ENCODE peak calls at places on chromosome 21, in nine cellular contexts. One of them, this sample, is unnamed.

GRCh38 chr21:37915516-37915915 is 741 bp downstream of the KCNJ6 start:
- DNase-seq in endothelial cell: peak
- DNase-seq in BE2C: no peak
- DNase-seq in RWPE1: no peak
- DNase-seq in endodermal cell: no peak
- DNase-seq in neural crest cell: no peak
- DNase-seq in AG09319: no peak
- DNase-seq in cardiac fibroblast: no peak
- DNase-seq in WERI-Rb-1: peak
- DNase-seq in this sample: no peak

GRCh38 chr21:41210405-41211040 is 42.6 kb downstream of the BACE2 start:
- DNase-seq in endothelial cell: no peak
- DNase-seq in BE2C: no peak
- DNase-seq in RWPE1: no peak
- DNase-seq in endodermal cell: no peak
- DNase-seq in neural crest cell: no peak
- DNase-seq in AG09319: no peak
- DNase-seq in cardiac fibroblast: peak
- DNase-seq in WERI-Rb-1: peak
- DNase-seq in this sample: no peak

GRCh38 chr21:37380349-37381323 is 14.1 kb downstream of the DYRK1A start:
- DNase-seq in endothelial cell: no peak
- DNase-seq in BE2C: peak
- DNase-seq in RWPE1: no peak
- DNase-seq in endodermal cell: no peak
- DNase-seq in neural crest cell: no peak
- DNase-seq in AG09319: no peak
- DNase-seq in cardiac fibroblast: no peak
- DNase-seq in WERI-Rb-1: peak
- DNase-seq in this sample: no peak

GRCh38 chr21:22363504-22363903 is 1365.3 kb downstream of the NCAM2 start:
- DNase-seq in endothelial cell: no peak
- DNase-seq in BE2C: no peak
- DNase-seq in RWPE1: no peak
- DNase-seq in endodermal cell: no peak
- DNase-seq in neural crest cell: no peak
- DNase-seq in AG09319: no peak
- DNase-seq in cardiac fibroblast: no peak
- DNase-seq in WERI-Rb-1: no peak
- DNase-seq in this sample: no peak

GRCh38 chr21:16241500-16241963 is 511.8 kb downstream of the USP25 start:
- DNase-seq in endothelial cell: peak
- DNase-seq in BE2C: no peak
- DNase-seq in RWPE1: no peak
- DNase-seq in endodermal cell: peak
- DNase-seq in neural crest cell: no peak
- DNase-seq in AG09319: no peak
- DNase-seq in cardiac fibroblast: peak
- DNase-seq in WERI-Rb-1: no peak
- DNase-seq in this sample: no peak

GRCh38 chr21:41593051-41593783 is 85.3 kb upstream of the TMPRSS2 start:
- DNase-seq in endothelial cell: no peak
- DNase-seq in BE2C: no peak
- DNase-seq in RWPE1: no peak
- DNase-seq in endodermal cell: no peak
- DNase-seq in neural crest cell: no peak
- DNase-seq in AG09319: no peak
- DNase-seq in cardiac fibroblast: no peak
- DNase-seq in WERI-Rb-1: no peak
- DNase-seq in this sample: no peak

GRCh38 chr21:35563885-35564451 is 496.4 kb downstream of the SETD4 start:
- DNase-seq in endothelial cell: no peak
- DNase-seq in BE2C: no peak
- DNase-seq in RWPE1: no peak
- DNase-seq in endodermal cell: peak
- DNase-seq in neural crest cell: no peak
- DNase-seq in AG09319: peak
- DNase-seq in cardiac fibroblast: peak
- DNase-seq in WERI-Rb-1: no peak
- DNase-seq in this sample: no peak

GRCh38 chr21:21463456-21463855 is 465.2 kb downstream of the NCAM2 start:
- DNase-seq in endothelial cell: peak
- DNase-seq in BE2C: no peak
- DNase-seq in RWPE1: no peak
- DNase-seq in endodermal cell: no peak
- DNase-seq in neural crest cell: no peak
- DNase-seq in AG09319: no peak
- DNase-seq in cardiac fibroblast: peak
- DNase-seq in WERI-Rb-1: no peak
- DNase-seq in this sample: no peak

GRCh38 chr21:36491191-36491916 is 11.4 kb upstream of the CLDN14 start:
- DNase-seq in endothelial cell: no peak
- DNase-seq in BE2C: no peak
- DNase-seq in RWPE1: no peak
- DNase-seq in endodermal cell: no peak
- DNase-seq in neural crest cell: no peak
- DNase-seq in AG09319: peak
- DNase-seq in cardiac fibroblast: no peak
- DNase-seq in WERI-Rb-1: no peak
- DNase-seq in this sample: no peak

GRCh38 chr21:20167059-20167458 is 831.1 kb upstream of the NCAM2 start:
- DNase-seq in endothelial cell: no peak
- DNase-seq in BE2C: no peak
- DNase-seq in RWPE1: no peak
- DNase-seq in endodermal cell: no peak
- DNase-seq in neural crest cell: no peak
- DNase-seq in AG09319: no peak
- DNase-seq in cardiac fibroblast: no peak
- DNase-seq in WERI-Rb-1: no peak
- DNase-seq in this sample: no peak

GRCh38 chr21:17679002-17679600 is 66.4 kb upstream of the BTG3 start:
- DNase-seq in endothelial cell: no peak
- DNase-seq in BE2C: peak
- DNase-seq in RWPE1: peak
- DNase-seq in endodermal cell: no peak
- DNase-seq in neural crest cell: no peak
- DNase-seq in AG09319: peak
- DNase-seq in cardiac fibroblast: peak
- DNase-seq in WERI-Rb-1: no peak
- DNase-seq in this sample: no peak

GRCh38 chr21:41926068-41926806 is 27.6 kb downstream of the C2CD2 start:
- DNase-seq in endothelial cell: no peak
- DNase-seq in BE2C: no peak
- DNase-seq in RWPE1: peak
- DNase-seq in endodermal cell: peak
- DNase-seq in neural crest cell: no peak
- DNase-seq in AG09319: no peak
- DNase-seq in cardiac fibroblast: peak
- DNase-seq in WERI-Rb-1: no peak
- DNase-seq in this sample: no peak

GRCh38 chr21:33884361-33885157 is 31.0 kb downstream of the ATP5PO start:
- DNase-seq in endothelial cell: no peak
- DNase-seq in BE2C: no peak
- DNase-seq in RWPE1: no peak
- DNase-seq in endodermal cell: no peak
- DNase-seq in neural crest cell: no peak
- DNase-seq in AG09319: peak
- DNase-seq in cardiac fibroblast: peak
- DNase-seq in WERI-Rb-1: no peak
- DNase-seq in this sample: no peak

GRCh38 chr21:33760641-33761103 is 118.4 kb downstream of the ITSN1 start:
- DNase-seq in endothelial cell: no peak
- DNase-seq in BE2C: no peak
- DNase-seq in RWPE1: no peak
- DNase-seq in endodermal cell: no peak
- DNase-seq in neural crest cell: no peak
- DNase-seq in AG09319: peak
- DNase-seq in cardiac fibroblast: peak
- DNase-seq in WERI-Rb-1: no peak
- DNase-seq in this sample: no peak

GRCh38 chr21:37916795-37917142 is 512 bp upstream of the KCNJ6 start:
- DNase-seq in endothelial cell: peak
- DNase-seq in BE2C: peak
- DNase-seq in RWPE1: no peak
- DNase-seq in endodermal cell: peak
- DNase-seq in neural crest cell: peak
- DNase-seq in AG09319: no peak
- DNase-seq in cardiac fibroblast: no peak
- DNase-seq in WERI-Rb-1: peak
- DNase-seq in this sample: no peak

GRCh38 chr21:32900814-32901213 is 124.9 kb upstream of the OLIG2 start:
- DNase-seq in endothelial cell: no peak
- DNase-seq in BE2C: no peak
- DNase-seq in RWPE1: no peak
- DNase-seq in endodermal cell: no peak
- DNase-seq in neural crest cell: no peak
- DNase-seq in AG09319: no peak
- DNase-seq in cardiac fibroblast: no peak
- DNase-seq in WERI-Rb-1: no peak
- DNase-seq in this sample: no peak

GRCh38 chr21:44461438-44462089 is 6.3 kb downstream of the LRRC3 start:
- DNase-seq in endothelial cell: peak
- DNase-seq in BE2C: no peak
- DNase-seq in RWPE1: no peak
- DNase-seq in endodermal cell: no peak
- DNase-seq in neural crest cell: no peak
- DNase-seq in AG09319: no peak
- DNase-seq in cardiac fibroblast: no peak
- DNase-seq in WERI-Rb-1: peak
- DNase-seq in this sample: no peak
- TF ChIP-seq CTCF in endothelial cell: peak
- TF ChIP-seq CTCF in BE2C: no peak
- TF ChIP-seq CTCF in RWPE1: no peak
- TF ChIP-seq CTCF in endodermal cell: peak
- TF ChIP-seq CTCF in neural crest cell: peak
- TF ChIP-seq CTCF in AG09319: no peak
- TF ChIP-seq CTCF in cardiac fibroblast: no peak
- TF ChIP-seq CTCF in WERI-Rb-1: peak
- TF ChIP-seq CTCF in this sample: no peak

GRCh38 chr21:29305561-29305960 is 6.8 kb downstream of the BACH1 start:
- DNase-seq in endothelial cell: no peak
- DNase-seq in BE2C: no peak
- DNase-seq in RWPE1: no peak
- DNase-seq in endodermal cell: no peak
- DNase-seq in neural crest cell: no peak
- DNase-seq in AG09319: no peak
- DNase-seq in cardiac fibroblast: no peak
- DNase-seq in WERI-Rb-1: no peak
- DNase-seq in this sample: no peak
- TF ChIP-seq CTCF in endothelial cell: no peak
- TF ChIP-seq CTCF in BE2C: no peak
- TF ChIP-seq CTCF in RWPE1: no peak
- TF ChIP-seq CTCF in endodermal cell: no peak
- TF ChIP-seq CTCF in neural crest cell: no peak
- TF ChIP-seq CTCF in AG09319: no peak
- TF ChIP-seq CTCF in cardiac fibroblast: no peak
- TF ChIP-seq CTCF in WERI-Rb-1: no peak
- TF ChIP-seq CTCF in this sample: no peak

GRCh38 chr21:43816611-43817071 is 27.3 kb downstream of the RRP1 start:
- DNase-seq in endothelial cell: no peak
- DNase-seq in BE2C: no peak
- DNase-seq in RWPE1: no peak
- DNase-seq in endodermal cell: peak
- DNase-seq in neural crest cell: no peak
- DNase-seq in AG09319: no peak
- DNase-seq in cardiac fibroblast: no peak
- DNase-seq in WERI-Rb-1: no peak
- DNase-seq in this sample: no peak
- TF ChIP-seq CTCF in endothelial cell: no peak
- TF ChIP-seq CTCF in BE2C: peak
- TF ChIP-seq CTCF in RWPE1: no peak
- TF ChIP-seq CTCF in endodermal cell: peak
- TF ChIP-seq CTCF in neural crest cell: no peak
- TF ChIP-seq CTCF in AG09319: no peak
- TF ChIP-seq CTCF in cardiac fibroblast: no peak
- TF ChIP-seq CTCF in WERI-Rb-1: peak
- TF ChIP-seq CTCF in this sample: peak

DNA sequence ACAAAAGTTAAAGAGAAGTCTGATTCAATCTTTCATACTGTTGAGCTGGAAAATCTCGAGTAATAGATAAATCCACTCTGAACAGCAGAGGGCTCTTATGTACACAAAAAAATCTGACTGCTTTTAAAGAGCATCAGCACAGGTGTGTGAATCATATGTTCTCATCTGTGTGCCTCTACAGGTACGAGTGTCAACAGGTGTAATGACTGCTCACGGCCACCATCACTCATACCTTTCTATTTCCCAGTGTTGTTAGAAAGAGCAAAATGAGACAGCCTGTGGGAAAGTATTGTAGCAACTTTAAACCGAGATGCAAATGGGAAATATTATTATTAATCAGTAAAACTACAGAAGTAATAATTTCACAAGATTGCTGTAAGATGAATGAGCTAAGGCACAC is 49.0 kb upstream of the SCAF4 start:
- DNase-seq in endothelial cell: no peak
- DNase-seq in BE2C: no peak
- DNase-seq in RWPE1: peak
- DNase-seq in endodermal cell: no peak
- DNase-seq in neural crest cell: no peak
- DNase-seq in AG09319: no peak
- DNase-seq in cardiac fibroblast: no peak
- DNase-seq in WERI-Rb-1: no peak
- DNase-seq in this sample: no peak
- TF ChIP-seq CTCF in endothelial cell: no peak
- TF ChIP-seq CTCF in BE2C: peak
- TF ChIP-seq CTCF in RWPE1: peak
- TF ChIP-seq CTCF in endodermal cell: peak
- TF ChIP-seq CTCF in neural crest cell: peak
- TF ChIP-seq CTCF in AG09319: no peak
- TF ChIP-seq CTCF in cardiac fibroblast: no peak
- TF ChIP-seq CTCF in WERI-Rb-1: peak
- TF ChIP-seq CTCF in this sample: peak

DNA sequence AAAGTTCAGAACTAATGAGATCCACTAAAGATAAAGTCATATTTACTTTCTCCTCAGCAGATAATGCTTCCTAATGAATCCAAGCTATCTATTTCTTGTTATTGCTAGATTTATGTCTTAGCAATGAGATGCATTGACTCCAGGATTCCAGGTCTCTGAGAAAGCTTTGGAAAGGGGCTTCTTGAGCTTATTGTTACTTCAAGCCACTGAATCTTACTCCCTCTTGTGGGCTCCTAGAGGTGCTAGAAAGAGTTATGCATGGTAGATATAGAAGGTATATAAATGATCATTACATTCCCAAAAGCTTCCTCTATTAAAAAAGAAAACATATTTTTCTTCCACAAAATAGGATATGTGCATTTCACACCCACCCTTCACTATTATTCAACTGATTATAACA is 246.4 kb upstream of the ADAMTS5 start:
- DNase-seq in endothelial cell: no peak
- DNase-seq in BE2C: no peak
- DNase-seq in RWPE1: no peak
- DNase-seq in endodermal cell: no peak
- DNase-seq in neural crest cell: no peak
- DNase-seq in AG09319: no peak
- DNase-seq in cardiac fibroblast: peak
- DNase-seq in WERI-Rb-1: no peak
- DNase-seq in this sample: no peak
- TF ChIP-seq CTCF in endothelial cell: no peak
- TF ChIP-seq CTCF in BE2C: peak
- TF ChIP-seq CTCF in RWPE1: no peak
- TF ChIP-seq CTCF in endodermal cell: peak
- TF ChIP-seq CTCF in neural crest cell: peak
- TF ChIP-seq CTCF in AG09319: peak
- TF ChIP-seq CTCF in cardiac fibroblast: peak
- TF ChIP-seq CTCF in WERI-Rb-1: no peak
- TF ChIP-seq CTCF in this sample: peak